ENCODE peak calls at places on chromosomes 2 and 18, in ten cellular contexts. D, G, N, M, I, W, H, U, F and T are unnamed samples.

GRCh38 chr18:56873441-56874140 is 222.4 kb downstream of the WDR7 start:
- DNase-seq in D (no peak), G (no peak), N (peak; percentile 38), M (no peak), I (no peak), W (no peak), H (no peak), U (no peak), F (no peak), T (no peak)

GRCh38 chr2:55901941-55902340 is 21.6 kb downstream of the EFEMP1 start:
- DNase-seq in D (no peak), G (no peak), N (no peak), M (peak; percentile 48), I (no peak), W (no peak), H (no peak), U (no peak), F (no peak), T (no peak)

GRCh38 chr2:209629622-209630021 is 142.0 kb upstream of the UNC80 start:
- DNase-seq in D (no peak), G (no peak), N (no peak), M (peak; percentile 71), I (peak; percentile 55), W (no peak), H (peak; percentile 57), U (no peak), F (no peak), T (no peak)

GRCh38 chr2:204024503-204024902 is 87.9 kb downstream of the ICOS start:
- DNase-seq in D (no peak), G (peak; percentile 45), N (peak; percentile 22), M (peak; percentile 38), I (peak; percentile 11), W (no peak), H (peak; percentile 29), U (peak; percentile 23), F (no peak), T (peak; percentile 68)

GRCh38 chr2:147273106-147273505 is 571.7 kb upstream of the ACVR2A start:
- DNase-seq in D (no peak), G (no peak), N (no peak), M (no peak), I (no peak), W (no peak), H (no peak), U (no peak), F (no peak), T (peak; percentile 62)

GRCh38 chr2:47735912-47736311 is 47.0 kb upstream of the MSH6 start:
- DNase-seq in D (no peak), G (no peak), N (no peak), M (no peak), I (no peak), W (no peak), H (no peak), U (no peak), F (no peak), T (no peak)

GRCh38 chr2:96631804-96632435 is 6.2 kb downstream of the KANSL3 start:
- DNase-seq in D (no peak), G (no peak), N (no peak), M (peak; percentile 49), I (no peak), W (no peak), H (peak; percentile 60), U (no peak), F (no peak), T (peak; percentile 90)

GRCh38 chr2:236742936-236743622 is 173.5 kb downstream of the ACKR3 start:
- DNase-seq in D (no peak), G (no peak), N (no peak), M (no peak), I (no peak), W (no peak), H (no peak), U (no peak), F (no peak), T (no peak)

GRCh38 chr2:221596192-221596591 is 24.1 kb upstream of the EPHA4 start:
- DNase-seq in D (no peak), G (peak; percentile 11), N (no peak), M (peak; percentile 61), I (no peak), W (no peak), H (peak; percentile 76), U (no peak), F (no peak), T (peak; percentile 72)

GRCh38 chr2:237097911-237098702 is 12.4 kb downstream of the COPS8 start:
- DNase-seq in D (no peak), G (no peak), N (no peak), M (peak; percentile 78), I (peak; percentile 91), W (no peak), H (peak; percentile 94), U (no peak), F (no peak), T (peak; percentile 95)

GRCh38 chr2:20609349-20609994 is 41.4 kb downstream of the HS1BP3 start:
- DNase-seq in D (no peak), G (peak; percentile 1), N (peak; percentile 44), M (peak; percentile 74), I (no peak), W (no peak), H (peak; percentile 22), U (peak; percentile 80), F (no peak), T (peak; percentile 74)

GRCh38 chr2:100039291-100039985 is 103.0 kb downstream of the AFF3 start:
- DNase-seq in D (no peak), G (no peak), N (no peak), M (no peak), I (no peak), W (no peak), H (no peak), U (no peak), F (no peak), T (no peak)

GRCh38 chr2:177275671-177276070 is 11.1 kb upstream of the NFE2L2 start:
- DNase-seq in D (no peak), G (no peak), N (no peak), M (no peak), I (no peak), W (no peak), H (no peak), U (no peak), F (no peak), T (no peak)

GRCh38 chr2:73870084-73870483 is 22.7 kb upstream of the ACTG2 start:
- DNase-seq in D (no peak), G (no peak), N (peak; percentile 10), M (peak; percentile 86), I (peak; percentile 84), W (no peak), H (peak; percentile 81), U (peak; percentile 32), F (no peak), T (no peak)

GRCh38 chr2:62287895-62288589 is 92.1 kb downstream of the B3GNT2 start:
- DNase-seq in D (no peak), G (peak; percentile 95), N (no peak), M (peak; percentile 90), I (no peak), W (no peak), H (peak; percentile 70), U (peak; percentile 79), F (peak; percentile 27), T (peak; percentile 92)

GRCh38 chr2:200747668-200748618 is 63.8 kb upstream of the BZW1 start:
- DNase-seq in D (no peak), G (no peak), N (no peak), M (peak; percentile 79), I (peak; percentile 98), W (no peak), H (peak; percentile 65), U (peak; percentile 69), F (no peak), T (peak; percentile 69)

GRCh38 chr18:30280861-30281470 is 761.6 kb downstream of the DSC3 start:
- DNase-seq in D (no peak), G (peak; percentile 50), N (no peak), M (peak; percentile 34), I (peak; percentile 23), W (no peak), H (peak; percentile 45), U (no peak), F (no peak), T (peak; percentile 89)

GRCh38 chr2:173657996-173658717 is 303.5 kb downstream of the CDCA7 start:
- DNase-seq in D (no peak), G (no peak), N (no peak), M (peak; percentile 89), I (peak; percentile 91), W (no peak), H (peak; percentile 94), U (peak; percentile 72), F (no peak), T (peak; percentile 94)

GRCh38 chr2:237061356-237061755 is 24.3 kb upstream of the COPS8 start:
- DNase-seq in D (no peak), G (no peak), N (no peak), M (no peak), I (no peak), W (no peak), H (no peak), U (no peak), F (no peak), T (no peak)

GRCh38 chr2:126824663-126825062 is 74.0 kb upstream of the TEX51 start:
- DNase-seq in D (no peak), G (no peak), N (no peak), M (peak; percentile 16), I (no peak), W (no peak), H (no peak), U (no peak), F (no peak), T (no peak)